ENCODE peak calls at places on chromosomes 12 and 14, in seven cellular contexts. R is H1, Q is IMR-90, A is neuronal stem cell, I is mesenchymal stem cell, N is H9, V is mesendoderm. Z is an unnamed sample.

GRCh38 chr14:95409472-95410307 is 90.0 kb upstream of the CLMN start:
- DNase-seq in I (no peak), Q (no peak), V (no peak), A (no peak), R (no peak), N (no peak), Z (no peak)

GRCh38 chr14:74257988-74258704 is 18.9 kb downstream of the VSX2 start:
- DNase-seq in A (no peak), I (no peak), Q (no peak), N (no peak), R (no peak), V (no peak), Z (no peak)

GRCh38 chr12:93122089-93122488 is 193.0 kb upstream of the EEA1 start:
- DNase-seq in I (peak), Q (peak), V (no peak), R (no peak), A (no peak), N (no peak), Z (no peak)

GRCh38 chr12:111099186-111099585 is 178.8 kb upstream of the MYL2 start:
- DNase-seq in Q (no peak), A (no peak), N (no peak), R (no peak), V (no peak), I (no peak), Z (no peak)

GRCh38 chr12:90037740-90038139 is 329.1 kb upstream of the ATP2B1 start:
- DNase-seq in V (no peak), R (no peak), N (no peak), Q (peak), I (no peak), A (no peak), Z (no peak)

GRCh38 chr14:29042546-29042945 is 276.0 kb downstream of the FOXG1 start:
- DNase-seq in V (no peak), A (no peak), I (no peak), Q (peak), N (no peak), R (no peak), Z (no peak)

GRCh38 chr14:99971929-99972747 is 93.1 kb upstream of the EVL start:
- DNase-seq in V (no peak), Q (peak), I (peak), R (no peak), A (peak), N (no peak), Z (no peak)

GRCh38 chr14:31505411-31505810 is 17.6 kb upstream of the GPR33 start:
- DNase-seq in A (no peak), R (no peak), N (no peak), V (no peak), Q (peak), I (peak), Z (no peak)

GRCh38 chr12:34397591-34398365 is 375.5 kb downstream of the ALG10 start:
- DNase-seq in I (no peak), N (peak), Q (no peak), V (no peak), A (no peak), R (no peak), Z (no peak)

GRCh38 chr12:95504140-95504539 is 30.2 kb downstream of the METAP2 start:
- DNase-seq in A (no peak), R (no peak), Q (no peak), N (no peak), V (no peak), I (no peak), Z (no peak)

GRCh38 chr12:125111403-125111802 is 46.2 kb downstream of the AACS start:
- DNase-seq in V (no peak), N (no peak), I (no peak), A (no peak), Q (peak), R (no peak), Z (no peak)

GRCh38 chr14:95500201-95500681 is 16.2 kb downstream of the SYNE3 start:
- DNase-seq in I (no peak), N (no peak), Q (no peak), A (no peak), R (no peak), V (no peak), Z (peak)

GRCh38 chr14:94028450-94028826 is 2.3 kb downstream of the OTUB2 start:
- DNase-seq in V (no peak), Q (peak), A (no peak), I (peak), R (no peak), N (no peak), Z (no peak)

GRCh38 chr12:125133616-125134015 is 68.4 kb downstream of the AACS start:
- DNase-seq in A (no peak), R (no peak), N (no peak), Q (no peak), V (no peak), I (no peak), Z (no peak)

GRCh38 chr14:104499784-104500496 is 79.6 kb upstream of the C14orf180 start:
- DNase-seq in V (no peak), A (no peak), R (no peak), N (peak), Q (no peak), I (no peak), Z (no peak)

GRCh38 chr14:34363733-34364134 is 98.3 kb downstream of the SPTSSA start:
- DNase-seq in I (peak), A (no peak), V (peak), R (no peak), N (no peak), Q (no peak), Z (no peak)

GRCh38 chr12:93139028-93139665 is 210.1 kb upstream of the EEA1 start:
- DNase-seq in Q (no peak), R (no peak), V (no peak), N (no peak), I (no peak), A (no peak), Z (no peak)

DNA sequence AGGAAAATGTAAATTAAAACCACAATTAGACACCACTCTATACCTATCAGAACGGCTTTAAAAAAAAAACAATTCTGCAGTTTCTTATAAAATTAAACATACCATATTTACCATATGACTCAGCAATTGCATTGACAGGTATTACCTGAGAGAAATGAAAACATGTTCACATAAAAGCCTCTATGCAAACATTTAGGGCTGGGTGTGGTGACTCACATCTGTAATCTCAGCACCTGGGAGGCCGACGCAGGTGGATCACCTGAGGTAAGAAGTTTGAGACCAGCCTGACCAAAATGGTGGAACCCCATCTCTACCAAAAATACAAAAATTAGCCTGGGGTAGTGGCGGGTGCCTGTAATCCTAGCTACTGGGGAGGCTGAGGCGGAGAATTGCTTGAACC is 41.1 kb downstream of the SPTB start:
- DNase-seq in V (no peak), R (no peak), A (no peak), Q (no peak), I (no peak), N (no peak), Z (no peak)
- H2BK5ac ChIP-seq in V (no peak), R (no peak), A (no peak), Q (no peak), I (no peak), N (no peak), Z (no peak)

GRCh38 chr12:23851602-23852001 is 97.9 kb downstream of the SOX5 start:
- DNase-seq in R (no peak), N (no peak), A (no peak), V (no peak), I (no peak), Q (no peak), Z (no peak)
- H2BK5ac ChIP-seq in R (no peak), N (no peak), A (no peak), V (no peak), I (no peak), Q (no peak), Z (no peak)

GRCh38 chr14:105627701-105628100 is 101.3 kb downstream of the TMEM121 start:
- DNase-seq in Q (no peak), A (no peak), V (no peak), R (no peak), I (no peak), N (no peak), Z (no peak)

GRCh38 chr14:105636935-105637334 is 110.6 kb downstream of the TMEM121 start:
- DNase-seq in V (no peak), N (no peak), I (no peak), Q (no peak), A (no peak), R (no peak), Z (no peak)

GRCh38 chr14:105635560-105635959 is 109.2 kb downstream of the TMEM121 start:
- DNase-seq in N (no peak), Q (no peak), V (no peak), R (no peak), I (no peak), A (no peak), Z (no peak)

GRCh38 chr14:105629886-105630215 is 103.5 kb downstream of the TMEM121 start:
- DNase-seq in R (no peak), Q (no peak), I (no peak), V (no peak), N (no peak), A (no peak), Z (no peak)

GRCh38 chr14:105632010-105632409 is 105.6 kb downstream of the TMEM121 start:
- DNase-seq in I (no peak), N (no peak), A (no peak), V (no peak), Q (no peak), R (no peak), Z (no peak)
- H2BK5ac ChIP-seq in I (no peak), N (no peak), A (peak), V (no peak), Q (no peak), R (no peak), Z (no peak)

DNA sequence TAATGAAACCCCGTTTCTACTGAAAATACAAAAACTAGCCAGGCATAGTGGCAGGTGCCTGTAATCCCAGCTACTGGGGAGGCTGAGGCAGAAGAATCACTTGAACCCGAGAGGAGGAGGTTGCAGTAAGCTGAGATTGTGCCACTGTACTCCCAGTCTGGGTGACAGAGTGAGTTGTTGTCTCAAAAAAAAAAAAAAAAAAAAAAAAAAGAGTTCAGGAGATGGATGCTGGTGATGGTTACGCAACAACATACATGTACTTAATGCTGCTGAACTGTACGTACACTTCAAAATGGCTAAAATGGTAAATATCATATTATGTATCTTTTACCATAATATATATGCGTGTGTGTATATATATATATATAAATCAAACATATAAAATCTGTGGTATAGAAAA is 29.0 kb downstream of the ACTN1 start:
- DNase-seq in A (no peak), Q (peak), I (peak), R (no peak), V (no peak), N (no peak), Z (peak)
- H2BK5ac ChIP-seq in A (no peak), Q (no peak), I (no peak), R (no peak), V (no peak), N (no peak), Z (no peak)

DNA sequence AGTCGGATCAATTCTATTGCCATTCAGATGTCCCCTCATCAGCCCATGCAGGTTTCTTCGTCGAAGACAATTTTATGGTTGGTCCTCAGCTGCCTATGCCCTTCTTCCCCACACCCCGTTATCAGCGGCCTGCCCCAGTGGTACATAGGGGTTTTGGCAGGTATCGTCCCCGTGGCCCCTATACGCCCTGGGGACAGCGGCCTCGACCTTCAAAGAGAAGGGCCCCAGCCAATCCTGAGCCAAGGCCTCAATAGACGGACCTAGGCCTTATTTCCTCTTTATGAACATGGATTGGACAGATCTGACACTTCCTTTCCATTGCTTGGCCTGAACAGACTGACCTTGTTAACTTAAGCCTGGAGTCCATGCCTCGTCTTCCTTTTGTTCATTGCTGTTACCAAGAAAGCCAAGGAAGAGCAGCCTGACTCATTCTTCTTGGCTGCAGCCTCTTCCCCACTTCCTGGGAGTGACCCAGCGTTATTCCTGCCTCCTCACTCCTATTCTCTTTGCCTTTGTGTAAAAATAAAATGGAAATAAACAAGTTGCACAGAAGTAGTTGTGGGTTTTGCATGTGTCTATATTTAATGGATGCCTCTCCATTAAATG is 156.5 kb upstream of the AMIGO2 start:
- DNase-seq in R (no peak), N (no peak), A (no peak), Q (peak), I (peak), V (no peak), Z (no peak)
- H2BK5ac ChIP-seq in R (no peak), N (no peak), A (no peak), Q (peak), I (no peak), V (peak), Z (no peak)

GRCh38 chr12:127537070-127537469 is 729.9 kb upstream of the TMEM132C start:
- DNase-seq in R (no peak), I (no peak), V (no peak), Q (no peak), A (no peak), N (no peak), Z (no peak)

GRCh38 chr12:127538325-127538724 is 728.6 kb upstream of the TMEM132C start:
- DNase-seq in Q (no peak), V (peak), R (no peak), I (no peak), A (no peak), N (peak), Z (no peak)

DNA sequence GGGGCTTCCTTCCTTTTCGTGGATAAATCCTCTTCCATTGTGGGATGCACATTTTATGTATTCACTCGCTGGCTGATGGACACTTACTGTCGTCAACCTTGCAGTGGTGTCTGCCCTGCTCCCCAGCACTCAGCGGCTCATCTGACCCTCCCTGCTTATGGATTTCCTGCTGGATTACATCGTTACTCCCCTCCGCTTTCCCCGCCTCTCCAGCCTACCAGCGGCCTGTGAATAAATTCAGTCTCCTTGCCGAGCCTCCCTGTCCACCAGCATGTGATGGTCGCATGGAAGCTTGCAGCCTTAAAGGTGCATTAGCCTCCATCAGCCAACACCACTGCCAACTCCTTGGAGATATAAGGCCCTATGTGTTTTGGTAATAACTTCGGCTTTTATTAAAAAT is 727.5 kb upstream of the TMEM132C start:
- DNase-seq in N (peak), A (no peak), Q (no peak), R (no peak), I (no peak), V (no peak), Z (no peak)
- H2BK5ac ChIP-seq in N (no peak), A (no peak), Q (no peak), R (no peak), I (no peak), V (no peak), Z (no peak)

GRCh38 chr12:85183855-85184254 is 96.2 kb upstream of the ALX1 start:
- DNase-seq in Q (no peak), R (no peak), V (no peak), N (no peak), A (no peak), I (no peak), Z (no peak)

GRCh38 chr12:85186236-85186635 is 93.8 kb upstream of the ALX1 start:
- DNase-seq in V (no peak), Q (no peak), R (no peak), I (no peak), N (no peak), A (no peak), Z (no peak)

GRCh38 chr12:85179680-85180300 is 100.2 kb upstream of the ALX1 start:
- DNase-seq in Q (peak), I (peak), R (no peak), N (no peak), V (no peak), A (no peak), Z (no peak)

GRCh38 chr12:85188609-85189008 is 91.4 kb upstream of the ALX1 start:
- DNase-seq in R (no peak), N (no peak), I (no peak), A (no peak), V (no peak), Q (no peak), Z (no peak)

GRCh38 chr12:85182699-85183098 is 97.3 kb upstream of the ALX1 start:
- DNase-seq in V (no peak), I (no peak), A (no peak), R (no peak), Q (no peak), N (no peak), Z (no peak)
- H2BK5ac ChIP-seq in V (no peak), I (no peak), A (no peak), R (no peak), Q (no peak), N (no peak), Z (no peak)

GRCh38 chr14:70771781-70772212 is 37.5 kb downstream of the MAP3K9 start:
- DNase-seq in I (no peak), A (no peak), R (peak), Q (no peak), V (peak), N (peak), Z (no peak)
- H2BK5ac ChIP-seq in I (no peak), A (no peak), R (peak), Q (no peak), V (no peak), N (no peak), Z (no peak)

GRCh38 chr12:107635139-107635538 is 50.5 kb upstream of the PWP1 start:
- DNase-seq in N (peak), Q (peak), A (no peak), I (no peak), V (peak), R (peak), Z (no peak)
- H2BK5ac ChIP-seq in N (peak), Q (no peak), A (no peak), I (no peak), V (no peak), R (peak), Z (no peak)

GRCh38 chr12:11752403-11753150 is 103.1 kb downstream of the ETV6 start:
- DNase-seq in I (no peak), Q (no peak), A (no peak), R (no peak), V (no peak), N (no peak), Z (no peak)
- H2BK5ac ChIP-seq in I (no peak), Q (no peak), A (no peak), R (peak), V (no peak), N (no peak), Z (no peak)